ENCODE peak calls at places on chromosomes 1 and 21, in four cellular contexts. N is stomach, I is tibial nerve, S is brain microvascular endothelial cell. D is an unnamed sample.

GRCh38 chr1:180228648-180229482 is 1.2 kb upstream of the LHX4 start:
- DNase-seq in N (no peak), I (no peak), S (no peak), D (no peak)

GRCh38 chr1:19321071-19321470 is 8.9 kb downstream of the SLC66A1 start:
- DNase-seq in N (no peak), I (no peak), S (no peak), D (no peak)

GRCh38 chr1:184954232-184954995 is 19.9 kb downstream of the NIBAN1 start:
- DNase-seq in N (no peak), I (no peak), S (no peak), D (peak)

GRCh38 chr1:234533975-234534876 is 55.2 kb upstream of the TARBP1 start:
- DNase-seq in N (peak), I (peak), S (peak), D (peak)

GRCh38 chr1:19765623-19766022 is 34.1 kb downstream of the TMCO4 start:
- DNase-seq in N (no peak), I (no peak), S (peak), D (peak)

GRCh38 chr1:35726814-35727433 is 8.2 kb upstream of the C1orf216 start:
- DNase-seq in N (peak), I (no peak), S (peak), D (peak)

GRCh38 chr1:27555700-27556424 is 48.1 kb downstream of the AHDC1 start:
- DNase-seq in N (no peak), I (no peak), S (no peak), D (no peak)

GRCh38 chr21:33898546-33898945 is 17.1 kb downstream of the ATP5PO start:
- DNase-seq in N (no peak), I (no peak), S (peak), D (no peak)

GRCh38 chr1:37915484-37916093 is 31.3 kb downstream of the INPP5B start:
- DNase-seq in N (no peak), I (no peak), S (no peak), D (no peak)

GRCh38 chr1:67429528-67430357 is 459 bp downstream of the SERBP1 start:
- DNase-seq in N (peak), I (no peak), S (no peak), D (no peak)

GRCh38 chr1:155038602-155039307 is 5.1 kb downstream of the DCST1 start:
- DNase-seq in N (peak), I (no peak), S (no peak), D (peak)

GRCh38 chr1:8598783-8599182 is 218.7 kb downstream of the RERE start:
- DNase-seq in N (no peak), I (no peak), S (no peak), D (no peak)

GRCh38 chr1:29259802-29260441 is 23.6 kb downstream of the PTPRU start:
- DNase-seq in N (peak), I (peak), S (no peak), D (peak)

GRCh38 chr1:234561322-234561721 is 48.7 kb downstream of the IRF2BP2 start:
- DNase-seq in N (no peak), I (no peak), S (no peak), D (no peak)

GRCh38 chr1:245898581-245898980 is 608.5 kb downstream of the SMYD3 start:
- DNase-seq in N (no peak), I (no peak), S (no peak), D (no peak)

GRCh38 chr1:39958801-39959200 is 3.9 kb downstream of the MFSD2A start:
- DNase-seq in N (no peak), I (no peak), S (no peak), D (no peak)

GRCh38 chr1:23101101-23101827 is 67.4 kb downstream of the LUZP1 start:
- DNase-seq in N (no peak), I (no peak), S (no peak), D (peak)

GRCh38 chr21:45153358-45154318 is 79.3 kb downstream of the ADARB1 start:
- DNase-seq in N (no peak), I (no peak), S (no peak), D (no peak)

GRCh38 chr1:239354211-239354610 is 32.2 kb upstream of the CHRM3 start:
- DNase-seq in N (no peak), I (no peak), S (no peak), D (no peak)

GRCh38 chr1:14826172-14826636 is 227.7 kb downstream of the KAZN start:
- DNase-seq in N (no peak), I (no peak), S (peak), D (no peak)

GRCh38 chr1:212862111-212862690 is 4.1 kb downstream of the FLVCR1 start:
- DNase-seq in N (no peak), I (no peak), S (no peak), D (no peak)

GRCh38 chr1:152022521-152022920 is 14.3 kb downstream of the S100A11 start:
- DNase-seq in N (no peak), I (no peak), S (no peak), D (no peak)

GRCh38 chr21:30831194-30831765 is 1.7 kb upstream of the KRTAP7-1 start:
- DNase-seq in N (no peak), I (no peak), S (peak), D (no peak)

GRCh38 chr1:43410571-43410970 is 20.9 kb downstream of the SZT2 start:
- DNase-seq in N (no peak), I (no peak), S (no peak), D (no peak)

GRCh38 chr1:64001038-64001437 is 202.4 kb upstream of the UBE2U start:
- DNase-seq in N (no peak), I (no peak), S (no peak), D (no peak)

GRCh38 chr1:225447649-225448048 is 19.8 kb upstream of the LBR start:
- DNase-seq in N (no peak), I (peak), S (no peak), D (no peak)

GRCh38 chr21:45175326-45176085 is 101.1 kb downstream of the ADARB1 start:
- DNase-seq in N (no peak), I (no peak), S (no peak), D (no peak)

GRCh38 chr1:154012129-154012528 is 21.6 kb downstream of the RPS27 start:
- DNase-seq in N (no peak), I (no peak), S (no peak), D (no peak)

GRCh38 chr1:15355968-15356621 is 53.6 kb upstream of the EFHD2 start:
- DNase-seq in N (no peak), I (no peak), S (peak), D (peak)

GRCh38 chr1:209755926-209756607 is at the start of gene TRAF3IP3:
- DNase-seq in N (peak), I (no peak), S (no peak), D (no peak)

GRCh38 chr1:198929961-198930599 is 291.2 kb downstream of the PTPRC start:
- DNase-seq in N (no peak), I (no peak), S (peak), D (no peak)

GRCh38 chr1:241411776-241412338 is 54.9 kb upstream of the RGS7 start:
- DNase-seq in N (no peak), I (no peak), S (no peak), D (no peak)

GRCh38 chr1:160675641-160676410 is 29.0 kb upstream of the SLAMF1 start:
- DNase-seq in N (peak), I (no peak), S (peak), D (peak)

GRCh38 chr1:153113416-153113815 is at the start of gene SPRR2F:
- DNase-seq in N (no peak), I (no peak), S (no peak), D (no peak)

GRCh38 chr1:241637046-241637590 is 3.1 kb downstream of the CHML start:
- DNase-seq in N (no peak), I (no peak), S (no peak), D (no peak)

GRCh38 chr1:66944330-66945274 is 19.8 kb downstream of the MIER1 start:
- DNase-seq in N (no peak), I (no peak), S (peak), D (no peak)

GRCh38 chr1:58397187-58397820 is 149.2 kb downstream of the OMA1 start:
- DNase-seq in N (no peak), I (no peak), S (peak), D (peak)

GRCh38 chr21:28900481-28900880 is 92.2 kb downstream of the LTN1 start:
- DNase-seq in N (no peak), I (no peak), S (no peak), D (no peak)

GRCh38 chr1:157163273-157164127 is 25.3 kb upstream of the ETV3 start:
- DNase-seq in N (peak), I (peak), S (peak), D (peak)

GRCh38 chr1:69320679-69321310 is 246.9 kb upstream of the LRRC7 start:
- DNase-seq in N (no peak), I (no peak), S (no peak), D (no peak)

GRCh38 chr1:178344513-178345077 is 152.2 kb downstream of the CLEC20A start:
- DNase-seq in N (no peak), I (no peak), S (peak), D (peak)
- TF ChIP-seq CTCF in N (no peak), I (peak), S (peak), D (peak)

GRCh38 chr1:17598251-17598650 is 58.8 kb downstream of the ARHGEF10L start:
- DNase-seq in N (no peak), I (no peak), S (no peak), D (no peak)
- H3K27ac ChIP-seq in N (no peak), I (no peak), S (no peak), D (no peak)

GRCh38 chr1:197775282-197776262 is at the start of gene DENND1B:
- DNase-seq in N (peak), I (peak), S (no peak), D (peak)
- TF ChIP-seq CTCF in N (no peak), I (peak), S (no peak), D (no peak)

GRCh38 chr1:55047611-55048010 is 8.3 kb downstream of the PCSK9 start:
- DNase-seq in N (no peak), I (no peak), S (no peak), D (no peak)

GRCh38 chr1:55046871-55047270 is 7.5 kb downstream of the PCSK9 start:
- DNase-seq in N (no peak), I (no peak), S (no peak), D (no peak)

GRCh38 chr1:55044617-55045397 is 5.5 kb downstream of the PCSK9 start:
- DNase-seq in N (no peak), I (no peak), S (no peak), D (no peak)

GRCh38 chr1:55043726-55044125 is 4.4 kb downstream of the PCSK9 start:
- DNase-seq in N (no peak), I (no peak), S (no peak), D (no peak)

GRCh38 chr1:55045430-55045829 is 6.1 kb downstream of the PCSK9 start:
- DNase-seq in N (no peak), I (no peak), S (no peak), D (no peak)
- H3K27ac ChIP-seq in N (no peak), I (no peak), S (no peak), D (peak)

DNA sequence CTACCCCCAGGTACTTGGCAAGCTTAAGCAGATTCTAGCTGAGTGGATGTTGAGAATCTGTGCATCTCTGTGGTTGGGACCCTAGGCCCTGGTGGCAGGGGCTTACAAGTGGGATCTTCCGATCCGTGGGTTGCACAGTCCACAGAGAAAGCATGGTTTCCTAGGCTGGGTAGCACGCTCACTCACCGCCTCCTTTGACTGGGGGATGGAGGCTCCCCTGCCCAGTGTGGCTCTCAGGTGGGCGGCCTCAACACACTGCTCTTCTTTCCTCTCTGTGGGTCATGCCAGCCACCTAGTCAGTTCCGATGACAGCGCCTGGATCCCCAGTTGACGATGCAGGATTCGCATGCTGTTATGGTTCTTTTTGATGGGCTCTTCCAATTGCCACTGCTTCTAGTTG is 639.5 kb upstream of the ADAMTS5 start:
- DNase-seq in N (no peak), I (no peak), S (no peak), D (no peak)
- TF ChIP-seq CTCF in N (no peak), I (no peak), S (no peak), D (no peak)

D was measured in RWPE1.